ENCODE peak calls at places on chromosomes 12 and 14, in eight cellular contexts. A is A549, W is psoas muscle, R is lower lobe of right lung, M is kidney, B is astrocyte of the spinal cord, O is AG04450, X is esophagus muscularis mucosa. E is an unnamed sample.

GRCh38 chr12:110091136-110091711 is 32.9 kb upstream of the IFT81 start:
- DNase-seq in A (no peak), W (no peak), R (no peak), M (no peak), B (no peak), O (no peak), X (no peak), E (no peak)

GRCh38 chr14:20760950-20761349 is 7.3 kb upstream of the EDDM3B start:
- DNase-seq in A (no peak), W (no peak), R (no peak), M (no peak), B (no peak), O (no peak), X (no peak), E (no peak)

GRCh38 chr14:90582166-90582565 is 185.3 kb downstream of the CALM1 start:
- DNase-seq in A (no peak), W (no peak), R (no peak), M (no peak), B (no peak), O (no peak), X (no peak), E (no peak)

GRCh38 chr12:118189761-118190181 is 53.8 kb downstream of the PEBP1 start:
- DNase-seq in A (no peak), W (no peak), R (no peak), M (no peak), B (peak), O (peak), X (no peak), E (peak)

GRCh38 chr12:80567391-80567790 is 123.4 kb downstream of the PTPRQ start:
- DNase-seq in A (no peak), W (no peak), R (no peak), M (no peak), B (peak), O (no peak), X (no peak), E (no peak)

GRCh38 chr12:102917026-102917787 is at the start of gene PAH:
- DNase-seq in A (no peak), W (no peak), R (peak), M (peak), B (no peak), O (no peak), X (no peak), E (no peak)

GRCh38 chr12:118840399-118840798 is 140.9 kb upstream of the SRRM4 start:
- DNase-seq in A (no peak), W (no peak), R (no peak), M (no peak), B (no peak), O (no peak), X (no peak), E (no peak)

GRCh38 chr12:57226588-57227314 is 2.8 kb upstream of the SHMT2 start:
- DNase-seq in A (no peak), W (no peak), R (no peak), M (no peak), B (no peak), O (no peak), X (no peak), E (no peak)

GRCh38 chr12:103077108-103077773 is 119.8 kb downstream of the ASCL1 start:
- DNase-seq in A (no peak), W (no peak), R (no peak), M (no peak), B (no peak), O (no peak), X (no peak), E (no peak)

GRCh38 chr12:31228811-31229792 is 96.8 kb downstream of the SINHCAF start:
- DNase-seq in A (no peak), W (no peak), R (peak), M (no peak), B (no peak), O (no peak), X (peak), E (no peak)

GRCh38 chr12:110578522-110579238 is 4.4 kb downstream of the PPTC7 start:
- DNase-seq in A (no peak), W (no peak), R (no peak), M (no peak), B (no peak), O (no peak), X (no peak), E (no peak)

GRCh38 chr14:93099187-93099586 is 16.5 kb downstream of the ITPK1 start:
- DNase-seq in A (no peak), W (no peak), R (no peak), M (no peak), B (no peak), O (no peak), X (no peak), E (no peak)

GRCh38 chr14:49545071-49545470 is 41.1 kb downstream of the RPS29 start:
- DNase-seq in A (no peak), W (no peak), R (no peak), M (no peak), B (no peak), O (no peak), X (no peak), E (no peak)

GRCh38 chr14:29927596-29928341 is at the start of gene PRKD1:
- DNase-seq in A (peak), W (peak), R (peak), M (peak), B (peak), O (no peak), X (no peak), E (no peak)

GRCh38 chr14:89270439-89271227 is 146.4 kb downstream of the FOXN3 start:
- DNase-seq in A (no peak), W (no peak), R (peak), M (peak), B (no peak), O (no peak), X (no peak), E (no peak)

GRCh38 chr12:12582193-12582881 is 19.7 kb upstream of the DUSP16 start:
- DNase-seq in A (no peak), W (no peak), R (no peak), M (no peak), B (no peak), O (no peak), X (no peak), E (no peak)

GRCh38 chr12:22121224-22121623 is 75.2 kb downstream of the CMAS start:
- DNase-seq in A (no peak), W (no peak), R (no peak), M (no peak), B (no peak), O (no peak), X (no peak), E (no peak)

GRCh38 chr12:46342562-46343033 is 30.0 kb downstream of the SLC38A2 start:
- DNase-seq in A (no peak), W (no peak), R (no peak), M (no peak), B (peak), O (no peak), X (no peak), E (no peak)

GRCh38 chr14:99819514-99819913 is 26.3 kb downstream of the EML1 start:
- DNase-seq in A (no peak), W (peak), R (no peak), M (no peak), B (no peak), O (no peak), X (no peak), E (no peak)

GRCh38 chr12:43069768-43070221 is 480.2 kb upstream of the PRICKLE1 start:
- DNase-seq in A (no peak), W (peak), R (no peak), M (no peak), B (peak), O (no peak), X (no peak), E (no peak)

GRCh38 chr14:102829106-102829505 is 51.9 kb downstream of the TRAF3 start:
- DNase-seq in A (no peak), W (no peak), R (no peak), M (no peak), B (peak), O (peak), X (no peak), E (no peak)

GRCh38 chr14:24143511-24143910 is 2.1 kb upstream of the EMC9 start:
- DNase-seq in A (no peak), W (no peak), R (no peak), M (no peak), B (peak), O (no peak), X (no peak), E (no peak)

GRCh38 chr14:91067186-91067585 is 6.7 kb upstream of the RPS6KA5 start:
- DNase-seq in A (no peak), W (no peak), R (no peak), M (no peak), B (no peak), O (no peak), X (no peak), E (no peak)

GRCh38 chr12:114746297-114747074 is 62.5 kb upstream of the TBX3 start:
- DNase-seq in A (no peak), W (no peak), R (no peak), M (no peak), B (no peak), O (no peak), X (no peak), E (no peak)

GRCh38 chr12:67327466-67327865 is 58.3 kb downstream of the CAND1 start:
- DNase-seq in A (no peak), W (no peak), R (no peak), M (no peak), B (no peak), O (no peak), X (no peak), E (no peak)

GRCh38 chr12:11581179-11581755 is 68.2 kb upstream of the ETV6 start:
- DNase-seq in A (peak), W (peak), R (no peak), M (no peak), B (peak), O (peak), X (no peak), E (no peak)

GRCh38 chr12:28189774-28190320 is 409 bp upstream of the CCDC91 start:
- DNase-seq in A (peak), W (no peak), R (no peak), M (no peak), B (no peak), O (no peak), X (no peak), E (no peak)

GRCh38 chr12:28192145-28192544 is 1.9 kb downstream of the CCDC91 start:
- DNase-seq in A (no peak), W (no peak), R (no peak), M (no peak), B (no peak), O (no peak), X (no peak), E (no peak)

GRCh38 chr12:28191690-28192089 is 1.4 kb downstream of the CCDC91 start:
- DNase-seq in A (peak), W (no peak), R (no peak), M (no peak), B (peak), O (no peak), X (no peak), E (no peak)

GRCh38 chr12:28191018-28191595 is 851 bp downstream of the CCDC91 start:
- DNase-seq in A (peak), W (peak), R (no peak), M (no peak), B (no peak), O (no peak), X (no peak), E (no peak)

DNA sequence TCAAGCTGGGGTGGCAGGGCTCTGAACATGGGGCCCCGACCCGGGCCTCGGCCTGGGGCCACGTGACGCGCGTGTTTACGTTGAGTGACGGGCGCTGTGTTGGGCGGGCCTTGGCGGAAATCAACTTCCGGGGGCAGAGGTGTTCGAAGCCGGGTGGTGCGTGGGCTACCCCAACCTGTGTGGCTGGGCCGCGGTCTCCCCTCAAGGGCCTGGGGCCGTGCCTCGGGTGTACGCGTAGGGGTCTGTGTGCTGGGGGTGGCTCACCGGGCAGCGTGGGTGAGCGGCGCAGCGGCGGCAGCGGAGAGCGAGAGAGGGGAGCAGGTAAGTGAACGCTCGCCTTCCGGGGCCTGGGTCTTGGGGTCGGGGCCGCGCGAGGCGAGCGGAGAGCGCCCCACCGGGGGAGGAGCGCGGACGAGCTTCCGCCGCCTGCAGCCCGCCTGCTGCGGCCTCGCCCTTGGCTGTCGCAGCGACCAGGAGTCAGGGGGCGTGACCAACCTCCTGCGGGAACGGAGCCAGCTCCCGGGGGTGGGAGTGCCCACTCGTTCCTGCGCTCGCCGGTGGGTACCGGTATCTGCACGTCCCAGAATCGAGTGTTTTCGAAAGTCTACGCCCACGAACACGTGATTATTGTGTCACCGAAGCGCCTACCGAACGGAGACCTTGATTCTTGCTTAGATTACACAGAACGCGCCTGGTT is at the start of gene CCDC91:
- DNase-seq in A (peak), W (peak), R (peak), M (peak), B (peak), O (peak), X (peak), E (peak)
- TF ChIP-seq CTCF in A (no peak), W (peak), R (no peak), M (no peak), B (no peak), O (peak), X (no peak), E (no peak)

GRCh38 chr12:32501835-32502333 is 102.5 kb downstream of the FGD4 start:
- DNase-seq in A (no peak), W (peak), R (no peak), M (no peak), B (peak), O (peak), X (no peak), E (no peak)
- H3K4me3 ChIP-seq in A (no peak), W (peak), R (peak), M (peak), B (peak), O (no peak), X (peak), E (no peak)

DNA sequence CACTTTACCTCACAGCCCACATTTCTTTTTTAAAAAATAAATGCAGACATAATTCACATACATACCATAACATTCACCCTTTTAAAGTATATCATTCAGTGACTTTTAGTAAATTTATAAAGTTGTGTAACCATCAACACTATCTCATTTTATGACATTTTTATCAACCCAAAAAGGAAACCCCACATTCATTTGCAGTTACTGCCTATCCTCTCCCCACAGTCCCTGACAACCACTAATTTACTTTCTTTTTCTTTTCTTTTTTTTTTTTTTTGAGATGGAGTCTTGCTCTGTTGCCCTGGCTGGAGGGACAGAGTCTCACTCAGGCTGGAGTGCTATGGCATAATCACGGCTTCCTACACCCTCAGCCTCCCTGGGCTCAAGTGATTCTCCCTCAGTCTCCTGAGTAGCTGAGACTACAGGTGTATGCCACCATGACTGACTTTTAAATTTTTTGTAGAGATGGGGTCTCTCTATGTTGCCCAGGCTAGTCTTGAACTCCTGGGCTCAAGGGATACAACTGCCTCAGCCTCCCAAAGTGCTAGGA is 1.5 kb upstream of the EP400 start:
- DNase-seq in A (no peak), W (no peak), R (no peak), M (no peak), B (no peak), O (no peak), X (no peak), E (no peak)
- TF ChIP-seq CTCF in A (no peak), W (no peak), R (no peak), M (no peak), B (no peak), O (no peak), X (no peak), E (no peak)

DNA sequence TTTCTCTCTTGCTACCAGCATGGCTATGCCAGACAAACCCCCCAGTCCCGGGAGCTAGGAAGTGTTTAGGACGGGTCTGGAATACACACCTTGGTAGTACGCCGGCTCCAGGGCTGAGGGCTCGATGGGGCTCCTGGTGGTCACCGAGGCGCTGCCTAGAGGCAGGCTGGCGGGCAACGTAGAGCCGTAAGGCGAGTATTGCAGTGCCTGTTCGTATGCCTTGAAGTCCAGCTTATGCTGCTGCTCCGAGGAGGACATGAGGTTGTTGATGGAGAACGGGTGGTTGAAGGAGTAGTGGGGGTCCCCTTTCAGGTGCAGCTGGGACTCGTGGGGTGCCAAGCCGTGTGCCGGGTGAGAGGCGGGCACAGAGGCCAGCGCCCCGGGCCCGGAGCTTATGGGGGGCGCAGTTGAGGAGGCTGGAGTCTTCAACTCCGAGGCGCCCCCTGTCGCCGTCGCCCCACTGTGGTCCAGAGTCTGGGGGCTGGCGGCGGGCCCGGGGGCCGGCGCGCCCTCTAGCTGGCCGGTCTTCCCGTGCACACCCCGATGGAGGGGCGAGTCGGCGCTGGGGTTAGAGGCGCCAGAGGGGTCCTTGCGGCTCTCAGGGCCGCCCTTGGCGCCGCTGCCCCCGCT is 3.6 kb downstream of the FOXA1 start:
- DNase-seq in A (no peak), W (no peak), R (peak), M (peak), B (no peak), O (no peak), X (no peak), E (no peak)
- H3K4me3 ChIP-seq in A (peak), W (no peak), R (peak), M (no peak), B (peak), O (no peak), X (no peak), E (no peak)

GRCh38 chr14:64801800-64802199 is 77.9 kb downstream of the SPTB start:
- DNase-seq in A (peak), W (no peak), R (no peak), M (no peak), B (peak), O (no peak), X (no peak), E (no peak)
- TF ChIP-seq CTCF in A (peak), W (peak), R (peak), M (peak), B (peak), O (peak), X (peak), E (peak)

E was measured in AG04449.